ENCODE peak calls at places on chromosomes 16 and 17, in nine cellular contexts. E is lung, K is fibroblast of lung, M is stomach, B is PC-3, Q is AG09309, L is sigmoid colon, I is cardiac muscle cell, W is cardiac fibroblast. Y is an unnamed sample.

GRCh38 chr17:51888823-51889222 is 269.7 kb downstream of the CA10 start:
- DNase-seq in E (no peak), K (no peak), M (no peak), B (no peak), Q (no peak), L (no peak), I (no peak), W (no peak), Y (no peak)

GRCh38 chr17:604719-605118 is 109.9 kb downstream of the VPS53 start:
- DNase-seq in E (no peak), K (peak), M (no peak), B (no peak), Q (no peak), L (no peak), I (no peak), W (peak), Y (no peak)

GRCh38 chr17:49443862-49444261 is 29.2 kb upstream of the PHB1 start:
- DNase-seq in E (no peak), K (peak), M (no peak), B (no peak), Q (no peak), L (no peak), I (peak), W (peak), Y (no peak)

GRCh38 chr16:31301708-31302400 is 42.1 kb downstream of the ITGAM start:
- DNase-seq in E (no peak), K (no peak), M (no peak), B (no peak), Q (peak), L (no peak), I (peak), W (peak), Y (no peak)

GRCh38 chr16:58488531-58488930 is 11.4 kb upstream of the NDRG4 start:
- DNase-seq in E (no peak), K (no peak), M (no peak), B (no peak), Q (no peak), L (no peak), I (no peak), W (no peak), Y (no peak)

GRCh38 chr16:64626771-64627170 is 495.1 kb downstream of the CDH11 start:
- DNase-seq in E (no peak), K (peak), M (no peak), B (no peak), Q (peak), L (no peak), I (peak), W (no peak), Y (no peak)

GRCh38 chr16:81535679-81536360 is 91.2 kb downstream of the CMIP start:
- DNase-seq in E (no peak), K (no peak), M (no peak), B (no peak), Q (no peak), L (no peak), I (no peak), W (no peak), Y (no peak)

GRCh38 chr16:7405166-7405565 is 72.5 kb downstream of the RBFOX1 start:
- DNase-seq in E (peak), K (no peak), M (peak), B (peak), Q (no peak), L (no peak), I (no peak), W (no peak), Y (no peak)

GRCh38 chr16:26857371-26857770 is 209.4 kb upstream of the C16orf82 start:
- DNase-seq in E (no peak), K (no peak), M (no peak), B (no peak), Q (no peak), L (no peak), I (no peak), W (no peak), Y (no peak)

GRCh38 chr17:50169121-50169764 is 3.4 kb downstream of the SGCA start:
- DNase-seq in E (peak), K (peak), M (no peak), B (peak), Q (no peak), L (no peak), I (peak), W (peak), Y (peak)

GRCh38 chr17:64020068-64020766 is at the start of gene ICAM2:
- DNase-seq in E (no peak), K (no peak), M (peak), B (no peak), Q (no peak), L (peak), I (no peak), W (no peak), Y (peak)

GRCh38 chr17:64022631-64023063 is 2.2 kb upstream of the ICAM2 start:
- DNase-seq in E (no peak), K (no peak), M (no peak), B (no peak), Q (no peak), L (peak), I (no peak), W (no peak), Y (no peak)

GRCh38 chr17:64017381-64017980 is 3.0 kb downstream of the ICAM2 start:
- DNase-seq in E (no peak), K (no peak), M (no peak), B (peak), Q (no peak), L (no peak), I (no peak), W (no peak), Y (no peak)

GRCh38 chr17:64016974-64017373 is 3.5 kb downstream of the ICAM2 start:
- DNase-seq in E (no peak), K (no peak), M (no peak), B (no peak), Q (no peak), L (no peak), I (no peak), W (no peak), Y (no peak)

DNA sequence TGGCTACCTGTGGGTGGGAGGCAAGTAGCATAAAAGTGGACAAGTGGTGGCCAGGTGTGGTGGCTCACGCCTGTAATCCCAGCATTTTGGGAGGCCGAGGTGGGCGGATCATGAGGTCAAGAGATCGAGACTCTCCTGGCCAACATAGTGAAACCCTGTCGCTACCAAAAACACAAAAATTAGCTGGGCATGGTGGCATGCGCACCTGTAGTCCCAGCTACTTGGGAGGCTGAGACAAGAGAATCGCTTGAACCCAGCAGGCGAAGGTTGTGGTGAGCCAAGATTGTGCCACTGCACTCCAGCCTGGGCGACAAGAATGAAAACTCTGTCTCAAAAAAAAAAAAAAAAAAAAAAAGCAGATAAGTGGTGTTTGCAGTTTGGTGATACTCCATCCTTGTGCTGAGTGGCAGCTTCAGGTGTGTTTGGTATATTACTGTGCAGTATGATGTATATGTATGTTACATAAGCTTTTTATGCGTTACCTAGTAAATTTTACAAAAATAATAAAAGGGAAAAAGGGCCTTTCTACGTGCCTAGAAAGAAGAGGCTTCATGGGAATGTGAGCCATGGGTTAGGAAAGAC is 856 bp downstream of the ICAM2 start:
- DNase-seq in E (no peak), K (no peak), M (no peak), B (no peak), Q (no peak), L (peak), I (no peak), W (no peak), Y (no peak)
- TF ChIP-seq CTCF in E (no peak), K (no peak), M (no peak), B (no peak), Q (no peak), L (no peak), I (no peak), W (no peak), Y (no peak)

GRCh38 chr17:42403150-42403549 is 14.9 kb upstream of the STAT3 start:
- DNase-seq in E (no peak), K (no peak), M (peak), B (no peak), Q (no peak), L (no peak), I (no peak), W (no peak), Y (peak)
- TF ChIP-seq CTCF in E (no peak), K (peak), M (no peak), B (no peak), Q (peak), L (no peak), I (peak), W (no peak), Y (peak)

DNA sequence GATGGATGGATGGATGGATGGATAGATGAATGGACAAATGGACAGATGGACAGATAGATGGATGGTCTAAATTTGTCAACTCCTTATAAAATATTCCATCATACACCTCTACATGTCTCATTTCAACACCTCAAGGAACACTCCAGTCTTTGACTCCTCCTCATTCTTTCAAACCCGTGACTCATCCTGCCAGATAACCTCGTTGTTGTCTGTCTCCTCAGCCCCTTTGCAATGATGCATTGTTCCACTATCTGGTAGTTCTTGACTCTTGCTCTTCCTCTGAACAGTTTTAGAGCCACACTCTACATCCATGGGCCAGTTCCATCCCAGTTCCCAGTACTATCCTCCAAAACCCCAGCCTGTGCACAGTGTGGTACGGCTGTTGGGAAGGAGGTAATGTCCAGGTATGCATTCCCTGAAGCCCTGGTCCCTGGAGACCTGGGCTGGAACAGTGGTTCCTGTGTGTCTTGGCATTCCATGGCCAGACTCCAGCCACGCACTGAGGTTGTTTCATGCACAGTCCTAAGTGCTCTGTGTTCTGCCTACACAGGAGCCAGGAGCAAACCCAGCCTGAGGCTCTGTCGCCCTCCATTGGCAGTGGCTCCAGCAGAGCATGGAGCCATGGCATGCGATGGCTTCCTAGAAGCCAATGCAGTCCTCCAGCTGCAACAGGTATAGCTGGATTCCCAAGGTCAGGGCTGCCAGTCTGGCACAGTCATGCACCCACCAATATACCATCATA is 105.7 kb downstream of the C17orf67 start:
- DNase-seq in E (no peak), K (no peak), M (no peak), B (no peak), Q (no peak), L (no peak), I (no peak), W (no peak), Y (no peak)
- TF ChIP-seq CTCF in E (no peak), K (no peak), M (no peak), B (no peak), Q (no peak), L (no peak), I (no peak), W (no peak), Y (no peak)

GRCh38 chr16:15643453-15644305 is 725 bp upstream of the MARF1 start:
- DNase-seq in E (no peak), K (peak), M (no peak), B (peak), Q (peak), L (no peak), I (peak), W (peak), Y (no peak)
- TF ChIP-seq CTCF in E (peak), K (peak), M (peak), B (peak), Q (peak), L (peak), I (peak), W (peak), Y (peak)

GRCh38 chr17:4933646-4934045 is 1.6 kb downstream of the GP1BA start:
- DNase-seq in E (no peak), K (no peak), M (no peak), B (no peak), Q (no peak), L (no peak), I (no peak), W (no peak), Y (no peak)

GRCh38 chr17:4936436-4936835 is 3.4 kb downstream of the SLC25A11 start:
- DNase-seq in E (no peak), K (no peak), M (no peak), B (no peak), Q (no peak), L (no peak), I (no peak), W (no peak), Y (no peak)

GRCh38 chr17:4932756-4933155 is 679 bp downstream of the GP1BA start:
- DNase-seq in E (no peak), K (no peak), M (no peak), B (no peak), Q (no peak), L (no peak), I (no peak), W (no peak), Y (no peak)

GRCh38 chr17:4935650-4936049 is 3.6 kb downstream of the GP1BA start:
- DNase-seq in E (no peak), K (no peak), M (no peak), B (no peak), Q (no peak), L (no peak), I (no peak), W (no peak), Y (peak)

GRCh38 chr17:4934173-4934979 is 2.3 kb downstream of the GP1BA start:
- DNase-seq in E (no peak), K (peak), M (peak), B (peak), Q (no peak), L (no peak), I (peak), W (peak), Y (peak)
- TF ChIP-seq CTCF in E (no peak), K (peak), M (no peak), B (peak), Q (peak), L (no peak), I (peak), W (peak), Y (peak)

GRCh38 chr16:3149630-3150345 is 15.0 kb downstream of the ZNF213 start:
- DNase-seq in E (peak), K (peak), M (peak), B (peak), Q (no peak), L (peak), I (peak), W (peak), Y (peak)
- TF ChIP-seq CTCF in E (peak), K (peak), M (no peak), B (peak), Q (peak), L (no peak), I (peak), W (peak), Y (peak)

DNA sequence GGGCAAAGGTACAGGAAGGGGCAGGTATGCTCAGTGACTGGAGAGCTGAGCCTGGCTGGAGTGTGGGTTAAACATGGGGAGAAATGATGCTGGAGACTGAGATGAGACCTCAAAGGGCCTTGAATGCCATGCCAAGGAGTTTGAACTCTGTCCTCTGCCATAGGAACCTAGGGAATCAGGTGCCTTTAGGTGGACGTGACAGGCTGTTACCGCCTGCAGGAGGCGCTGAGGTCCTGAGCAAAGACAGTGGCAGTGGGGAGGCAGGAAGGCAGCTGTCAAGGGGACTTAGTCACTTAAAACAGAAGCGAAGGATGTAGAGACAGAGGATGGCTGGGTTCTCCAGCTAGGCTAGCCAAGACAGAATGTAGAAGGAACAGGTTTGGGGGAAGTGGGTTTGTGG is 9.1 kb downstream of the PSMB3 start:
- DNase-seq in E (no peak), K (no peak), M (no peak), B (peak), Q (no peak), L (no peak), I (peak), W (peak), Y (no peak)
- TF ChIP-seq CTCF in E (no peak), K (peak), M (no peak), B (peak), Q (peak), L (no peak), I (peak), W (peak), Y (peak)

Y was measured in GM13977.